ENCODE peak calls at places on chromosomes 12 and 14, in four cellular contexts. One of them, this sample, is unnamed.

GRCh38 chr12:48946943-48947342 is 10.3 kb downstream of the ARF3 start:
- DNase-seq in SW480: no peak
- DNase-seq in smooth muscle cell of the brain vasculature: no peak
- DNase-seq in colonic mucosa: no peak
- DNase-seq in this sample: no peak

GRCh38 chr14:39023939-39024871 is 78.8 kb downstream of the SEC23A start:
- DNase-seq in SW480: no peak
- DNase-seq in smooth muscle cell of the brain vasculature: no peak
- DNase-seq in colonic mucosa: no peak
- DNase-seq in this sample: no peak

GRCh38 chr12:48770756-48771155 is 18.1 kb downstream of the ADCY6 start:
- DNase-seq in SW480: no peak
- DNase-seq in smooth muscle cell of the brain vasculature: no peak
- DNase-seq in colonic mucosa: no peak
- DNase-seq in this sample: no peak

GRCh38 chr14:63717704-63718103 is 10.2 kb downstream of the SGPP1 start:
- DNase-seq in SW480: peak
- DNase-seq in smooth muscle cell of the brain vasculature: no peak
- DNase-seq in colonic mucosa: no peak
- DNase-seq in this sample: no peak

GRCh38 chr14:57391609-57392195 is 1.3 kb downstream of the NAA30 start:
- DNase-seq in SW480: peak
- DNase-seq in smooth muscle cell of the brain vasculature: no peak
- DNase-seq in colonic mucosa: peak
- DNase-seq in this sample: peak

GRCh38 chr14:21070610-21071224 is 613 bp downstream of the ARHGEF40 start:
- DNase-seq in SW480: peak
- DNase-seq in smooth muscle cell of the brain vasculature: peak
- DNase-seq in colonic mucosa: peak
- DNase-seq in this sample: peak

GRCh38 chr14:104361101-104361591 is 218.4 kb upstream of the C14orf180 start:
- DNase-seq in SW480: no peak
- DNase-seq in smooth muscle cell of the brain vasculature: no peak
- DNase-seq in colonic mucosa: no peak
- DNase-seq in this sample: no peak

GRCh38 chr12:21456291-21456780 is 18.9 kb downstream of the PYROXD1 start:
- DNase-seq in SW480: no peak
- DNase-seq in smooth muscle cell of the brain vasculature: no peak
- DNase-seq in colonic mucosa: no peak
- DNase-seq in this sample: no peak

GRCh38 chr12:125329239-125330238 is 264.3 kb downstream of the AACS start:
- DNase-seq in SW480: no peak
- DNase-seq in smooth muscle cell of the brain vasculature: no peak
- DNase-seq in colonic mucosa: no peak
- DNase-seq in this sample: peak

GRCh38 chr12:11497438-11497837 is 102.1 kb upstream of the PRB2 start:
- DNase-seq in SW480: no peak
- DNase-seq in smooth muscle cell of the brain vasculature: no peak
- DNase-seq in colonic mucosa: no peak
- DNase-seq in this sample: no peak

This sample was measured in RWPE1.